ENCODE peak calls at places on chromosome 20, in six cellular contexts. Y is GM12891, I is stomach, R is HepG2, G is breast epithelium, V is GM12878. J is an unnamed sample.

GRCh38 chr20:6702144-6702543 is 65.3 kb upstream of the BMP2 start:
- DNase-seq in Y (no peak), I (no peak), R (no peak), G (no peak), V (no peak), J (no peak)

GRCh38 chr20:22575737-22576136 is 8.6 kb downstream of the FOXA2 start:
- DNase-seq in Y (no peak), I (no peak), R (no peak), G (no peak), V (no peak), J (no peak)

GRCh38 chr20:48002517-48002970 is 217.3 kb upstream of the SULF2 start:
- DNase-seq in Y (peak; percentile 39), I (no peak), R (no peak), G (no peak), V (peak; percentile 94), J (no peak)

GRCh38 chr20:12166053-12166717 is 248.5 kb downstream of the BTBD3 start:
- DNase-seq in Y (no peak), I (no peak), R (no peak), G (no peak), V (no peak), J (no peak)

GRCh38 chr20:17662333-17663039 is 19.6 kb downstream of the RRBP1 start:
- DNase-seq in Y (no peak), I (no peak), R (no peak), G (no peak), V (no peak), J (no peak)

GRCh38 chr20:57382516-57382915 is 8.7 kb upstream of the RBM38 start:
- DNase-seq in Y (no peak), I (no peak), R (no peak), G (no peak), V (no peak), J (no peak)

GRCh38 chr20:58054744-58055373 is 173.6 kb downstream of the ANKRD60 start:
- DNase-seq in Y (no peak), I (no peak), R (no peak), G (peak; percentile 83), V (no peak), J (no peak)

GRCh38 chr20:25309395-25310267 is 61.7 kb downstream of the PYGB start:
- DNase-seq in Y (no peak), I (peak; percentile 53), R (peak; percentile 82), G (no peak), V (no peak), J (no peak)

GRCh38 chr20:49279677-49280462 is 2.0 kb upstream of the ZNFX1 start:
- DNase-seq in Y (no peak), I (no peak), R (no peak), G (no peak), V (no peak), J (no peak)

GRCh38 chr20:49280463-49281058 is 2.7 kb upstream of the ZNFX1 start:
- DNase-seq in Y (no peak), I (no peak), R (no peak), G (no peak), V (no peak), J (no peak)

GRCh38 chr20:49277786-49278035 is 146 bp downstream of the ZNFX1 start:
- DNase-seq in Y (no peak), I (no peak), R (no peak), G (no peak), V (no peak), J (no peak)

GRCh38 chr20:49278036-49278816 is at the start of gene ZNFX1:
- DNase-seq in Y (peak; percentile 87), I (peak; percentile 99), R (peak; percentile 99), G (peak; percentile 99), V (peak; percentile 95), J (peak; percentile 93)

GRCh38 chr20:49278817-49279676 is 1.2 kb upstream of the ZNFX1 start:
- DNase-seq in Y (no peak), I (no peak), R (peak; percentile 52), G (no peak), V (no peak), J (no peak)
- TF ChIP-seq POLR2AphosphoS5 in Y (no peak), I (no peak), R (no peak), G (no peak), V (peak; percentile 77), J (no peak)

GRCh38 chr20:43849496-43850197 is 65.0 kb upstream of the TOX2 start:
- DNase-seq in Y (no peak), I (no peak), R (no peak), G (peak; percentile 60), V (no peak), J (no peak)
- TF ChIP-seq POLR2AphosphoS5 in Y (no peak), I (peak; percentile 60), R (no peak), G (no peak), V (no peak), J (no peak)

GRCh38 chr20:36099106-36099505 is 55.4 kb upstream of the EPB41L1 start:
- DNase-seq in Y (no peak), I (no peak), R (no peak), G (no peak), V (no peak), J (no peak)

GRCh38 chr20:36096404-36096799 is 58.1 kb upstream of the EPB41L1 start:
- DNase-seq in Y (no peak), I (no peak), R (no peak), G (no peak), V (no peak), J (no peak)

GRCh38 chr20:36098364-36098763 is 56.2 kb upstream of the EPB41L1 start:
- DNase-seq in Y (no peak), I (peak; percentile 57), R (no peak), G (no peak), V (peak; percentile 67), J (no peak)

GRCh38 chr20:36097331-36097730 is 57.2 kb upstream of the EPB41L1 start:
- DNase-seq in Y (no peak), I (no peak), R (no peak), G (no peak), V (no peak), J (no peak)

GRCh38 chr20:36097751-36098151 is 56.8 kb upstream of the EPB41L1 start:
- DNase-seq in Y (no peak), I (peak; percentile 53), R (no peak), G (no peak), V (no peak), J (no peak)
- TF ChIP-seq POLR2AphosphoS5 in Y (no peak), I (no peak), R (no peak), G (no peak), V (no peak), J (no peak)

DNA sequence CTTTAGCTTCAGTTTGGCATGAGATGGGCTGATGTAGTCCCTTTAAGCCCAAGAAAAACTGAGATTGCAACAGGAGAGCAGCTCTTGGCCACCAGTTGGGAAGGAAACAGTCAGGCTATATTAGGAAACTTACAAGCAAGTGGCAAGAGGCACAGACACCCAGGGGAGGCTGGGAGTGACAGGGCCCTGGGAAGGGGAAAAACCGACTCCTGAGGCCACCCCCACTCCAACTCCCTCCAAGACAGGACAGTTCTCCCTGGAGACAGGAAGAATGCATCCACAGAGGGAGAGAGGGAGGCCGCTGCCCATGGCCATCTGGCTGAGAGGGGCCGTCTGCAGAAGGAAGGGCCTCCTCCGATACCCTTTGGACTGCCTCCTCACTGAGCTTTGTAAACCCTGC is 20.5 kb downstream of the JPH2 start:
- DNase-seq in Y (no peak), I (no peak), R (no peak), G (no peak), V (no peak), J (no peak)
- TF ChIP-seq POLR2AphosphoS5 in Y (no peak), I (no peak), R (no peak), G (no peak), V (no peak), J (no peak)

DNA sequence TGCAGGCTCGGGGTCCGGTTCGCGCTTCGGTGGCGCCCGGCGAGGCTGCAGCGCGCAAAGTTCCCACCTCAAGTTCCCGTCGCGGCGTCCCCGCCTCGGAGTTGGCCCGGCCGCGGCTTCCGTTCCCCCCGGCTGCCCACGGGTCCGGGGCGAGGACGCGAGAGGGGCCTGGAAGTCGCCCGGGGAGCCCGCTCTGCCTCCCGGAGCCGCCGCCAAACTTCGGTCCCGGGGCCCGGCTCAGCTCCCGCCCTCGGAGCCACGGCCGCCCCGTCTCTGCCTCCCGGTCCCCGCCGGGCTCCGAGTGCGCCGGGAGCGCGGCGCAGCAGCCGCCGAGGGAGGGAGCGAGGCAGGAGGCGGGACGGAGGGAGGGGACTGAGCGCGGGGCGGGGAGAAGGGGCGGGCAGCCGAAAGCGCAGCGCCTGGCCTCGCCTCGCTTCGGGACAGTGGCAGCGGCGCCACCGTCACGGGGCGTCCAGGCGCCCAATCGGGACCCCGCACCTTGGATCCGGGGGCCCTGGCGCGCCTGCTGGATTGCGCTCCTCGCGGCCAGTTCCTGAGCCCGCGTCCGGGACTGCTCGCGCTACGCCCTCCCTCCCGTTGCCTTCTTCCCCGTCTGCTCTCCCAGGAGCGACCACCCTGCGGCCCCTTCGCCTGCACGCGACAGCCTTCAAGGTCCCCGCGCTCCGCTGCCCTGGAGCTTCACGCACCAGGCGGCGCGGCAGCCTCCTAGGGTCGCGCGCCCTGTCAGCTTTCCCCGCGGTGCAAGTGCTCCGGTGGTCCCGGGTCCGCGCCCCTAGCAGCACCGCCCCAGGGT is at the start of gene KCNG1:
- DNase-seq in Y (peak; percentile 78), I (peak; percentile 68), R (no peak), G (peak; percentile 65), V (no peak), J (no peak)
- TF ChIP-seq POLR2AphosphoS5 in Y (no peak), I (no peak), R (no peak), G (no peak), V (no peak), J (no peak)

DNA sequence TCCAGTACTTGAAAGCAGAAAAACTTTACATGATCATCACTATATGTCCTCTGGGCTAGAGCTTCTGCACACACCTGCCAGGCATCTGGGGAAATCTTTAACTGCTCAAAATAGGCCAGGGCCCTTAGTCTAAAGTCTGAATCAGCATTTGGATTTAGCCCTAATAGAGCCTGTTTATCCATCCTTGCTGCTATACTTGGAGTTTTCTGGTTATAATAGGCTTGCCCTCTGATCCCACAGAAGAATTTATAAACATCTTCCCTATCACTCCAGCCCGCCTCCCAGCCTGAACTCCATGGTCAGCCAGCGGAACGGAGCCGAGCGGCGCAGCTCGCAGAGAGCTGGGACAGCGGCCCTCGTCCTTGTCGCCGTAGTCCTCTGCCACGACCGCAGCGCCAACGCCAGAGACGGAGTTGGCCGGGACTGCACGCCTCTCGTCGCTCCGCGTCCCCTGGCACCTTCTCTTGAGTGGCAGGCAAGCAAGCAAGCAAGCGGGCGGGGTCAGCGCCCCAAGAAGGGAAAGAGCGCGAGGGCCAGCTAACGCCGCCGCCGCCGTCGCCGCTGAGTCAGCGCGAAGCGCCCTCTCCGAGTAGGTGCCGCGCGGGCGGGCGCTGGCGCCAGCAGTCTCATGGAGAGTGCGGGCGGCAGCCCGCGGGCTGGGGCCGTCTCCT is 25.4 kb upstream of the ASIP start:
- DNase-seq in Y (peak; percentile 25), I (peak; percentile 88), R (peak; percentile 79), G (peak; percentile 73), V (no peak), J (no peak)
- TF ChIP-seq POLR2AphosphoS5 in Y (no peak), I (peak; percentile 18), R (no peak), G (no peak), V (no peak), J (no peak)

GRCh38 chr20:34710861-34711574 is 6.9 kb downstream of the TP53INP2 start:
- DNase-seq in Y (no peak), I (no peak), R (no peak), G (no peak), V (no peak), J (no peak)
- TF ChIP-seq POLR2AphosphoS5 in Y (no peak), I (no peak), R (no peak), G (no peak), V (no peak), J (no peak)